ENCODE peak calls at places on chromosomes 11 and 22, in four cellular contexts. K is pancreas, I is body of pancreas, T is kidney. P is an unnamed sample. For H3K4me1, the result is how much of the 10 kb centered on the place peaks cover.

GRCh38 chr11:44652901-44653644 is 73.7 kb upstream of the TSPAN18 start:
- DNase-seq in I (no peak), T (no peak), K (no peak), P (no peak)

GRCh38 chr11:104092744-104093143 is 56.3 kb downstream of the DDI1 start:
- DNase-seq in T (no peak), K (no peak), I (no peak), P (no peak)

GRCh38 chr22:35337932-35338331 is 38.2 kb downstream of the TOM1 start:
- DNase-seq in T (peak), I (no peak), K (no peak), P (no peak)

GRCh38 chr22:32079110-32080089 is 36.3 kb downstream of the SLC5A1 start:
- DNase-seq in K (peak), T (no peak), I (peak), P (no peak)

GRCh38 chr11:72652871-72653615 is 21.2 kb downstream of the PDE2A start:
- DNase-seq in I (no peak), K (no peak), T (peak), P (no peak)

GRCh38 chr11:16326679-16327297 is 29.6 kb downstream of the SOX6 start:
- DNase-seq in T (no peak), I (no peak), K (no peak), P (no peak)

GRCh38 chr11:45062974-45063635 is 83.3 kb upstream of the PRDM11 start:
- DNase-seq in K (no peak), T (no peak), I (no peak), P (no peak)

GRCh38 chr11:79919340-79919739 is 478.5 kb upstream of the TENM4 start:
- DNase-seq in T (no peak), I (no peak), K (no peak), P (no peak)

GRCh38 chr11:112277937-112278336 is 17.3 kb upstream of the PLET1 start:
- DNase-seq in K (no peak), T (no peak), I (no peak), P (no peak)

GRCh38 chr22:38272373-38273134 is at the start of gene TMEM184B:
- DNase-seq in K (peak), I (peak), T (peak), P (peak)

GRCh38 chr11:17607572-17608570 is 60.8 kb downstream of the OTOG start:
- DNase-seq in K (no peak), I (no peak), T (no peak), P (no peak)

GRCh38 chr11:71165771-71166170 is 86.6 kb downstream of the SHANK2 start:
- DNase-seq in K (no peak), I (no peak), T (peak), P (no peak)

GRCh38 chr11:14974723-14975587 is 2.8 kb upstream of the CALCA start:
- DNase-seq in T (no peak), I (peak), K (peak), P (peak)

GRCh38 chr22:27273386-27273785 is 528.2 kb downstream of the MN1 start:
- DNase-seq in I (no peak), K (no peak), T (no peak), P (no peak)

GRCh38 chr22:46373838-46374662 is 38.5 kb downstream of the TRMU start:
- DNase-seq in K (no peak), I (no peak), T (no peak), P (peak)

GRCh38 chr11:131353761-131354160 is 16.7 kb upstream of the NTM start:
- DNase-seq in K (no peak), T (no peak), I (no peak), P (no peak)

GRCh38 chr22:22210375-22210774 is 34.2 kb upstream of the VPREB1 start:
- DNase-seq in K (no peak), I (peak), T (peak), P (no peak)

GRCh38 chr11:60165538-60165937 is 17.3 kb downstream of the MS4A6A start:
- DNase-seq in I (no peak), T (no peak), K (no peak), P (no peak)

GRCh38 chr11:102260241-102260640 is 57.0 kb upstream of the BIRC3 start:
- DNase-seq in K (no peak), I (no peak), T (no peak), P (no peak)

GRCh38 chr11:34242037-34242625 is 115.7 kb downstream of the ABTB2 start:
- DNase-seq in K (no peak), T (peak), I (no peak), P (peak)

GRCh38 chr11:71283960-71284359 is 31.6 kb upstream of the SHANK2 start:
- DNase-seq in T (no peak), I (peak), K (peak), P (peak)

GRCh38 chr11:83682645-83682973 is 396.4 kb upstream of the CCDC90B start:
- DNase-seq in I (no peak), T (no peak), K (no peak), P (no peak)

GRCh38 chr11:83680351-83680750 is 394.2 kb upstream of the CCDC90B start:
- DNase-seq in T (no peak), K (no peak), I (no peak), P (no peak)

GRCh38 chr11:83681944-83682644 is 395.9 kb upstream of the CCDC90B start:
- DNase-seq in I (no peak), T (no peak), K (no peak), P (peak)

GRCh38 chr11:83684071-83684470 is 397.9 kb upstream of the CCDC90B start:
- DNase-seq in T (no peak), K (no peak), I (no peak), P (no peak)

DNA sequence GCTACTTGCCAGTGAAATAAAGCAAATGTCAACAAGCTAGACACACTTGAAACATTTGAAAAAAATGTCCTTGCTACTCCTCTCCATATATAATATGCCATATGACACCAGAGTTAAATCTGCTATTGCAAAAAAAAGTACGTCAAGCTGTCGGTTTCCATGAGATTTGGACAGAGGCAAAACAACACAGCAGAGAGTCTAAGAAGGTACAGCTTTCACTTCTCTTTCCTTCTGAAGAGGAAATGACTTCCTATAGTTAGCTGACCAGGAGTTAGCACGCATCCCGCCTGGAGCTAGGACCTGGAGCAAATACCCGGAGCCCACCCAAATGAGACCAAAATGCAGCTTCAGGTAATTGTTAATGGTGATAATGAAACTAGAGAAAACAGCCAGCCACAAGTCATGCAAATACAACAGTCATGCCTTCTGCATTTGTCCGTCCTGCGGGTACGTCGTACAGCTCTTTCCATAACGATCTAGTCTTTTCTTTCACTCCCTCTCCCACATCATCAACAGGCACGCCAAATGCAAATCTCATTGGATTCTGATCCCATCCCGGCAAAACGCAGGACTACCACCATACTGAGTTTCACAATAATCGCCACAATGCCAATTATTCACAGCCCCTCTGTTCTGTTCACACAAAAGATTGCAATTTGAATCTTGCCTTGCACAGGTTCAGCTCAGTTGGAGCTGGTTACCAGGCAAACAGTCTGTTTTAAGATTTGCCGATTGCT is 395.0 kb upstream of the CCDC90B start:
- DNase-seq in I (no peak), K (no peak), T (no peak), P (peak)
- H3K4me3 ChIP-seq in I (no peak), K (peak), T (peak), P (peak)

GRCh38 chr11:125426818-125427528 is 69.1 kb downstream of the FEZ1 start:
- DNase-seq in I (no peak), K (no peak), T (no peak), P (no peak)
- H3K4me1 ChIP-seq in I (under half), K (under half), T (under half), P (under half)

GRCh38 chr11:40867991-40868685 is 591.3 kb downstream of the LRRC4C start:
- DNase-seq in K (no peak), I (no peak), T (no peak), P (no peak)
- TF ChIP-seq CTCF in K (no peak), I (no peak), T (no peak), P (no peak)

GRCh38 chr22:49775191-49776052 is 52.3 kb downstream of the BRD1 start:
- DNase-seq in I (no peak), T (peak), K (no peak), P (no peak)
- H3K4me3 ChIP-seq in I (no peak), T (no peak), K (no peak), P (no peak)

DNA sequence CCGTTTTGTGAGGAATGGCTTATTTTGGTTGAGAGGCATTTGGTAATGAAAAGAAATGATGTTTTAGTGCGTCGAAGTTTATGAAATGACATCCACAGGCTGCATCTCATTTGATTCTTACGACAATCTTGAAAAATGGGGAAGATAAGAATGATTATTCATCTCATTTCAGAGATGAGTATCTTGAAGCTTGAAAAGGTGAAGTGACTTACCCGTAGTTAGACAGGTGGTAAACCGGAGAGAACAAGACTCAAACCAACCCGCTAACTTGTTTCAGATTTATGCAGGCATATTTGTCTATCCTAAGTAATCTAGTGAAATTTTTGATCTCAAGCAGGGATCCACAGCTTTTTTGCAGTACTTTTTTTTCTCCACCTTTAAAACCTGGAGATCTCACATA is 9.1 kb upstream of the SORL1-AS1 start:
- DNase-seq in K (no peak), T (no peak), I (no peak), P (no peak)
- H3K4me1 ChIP-seq in K (under half), T (under half), I (under half), P (under half)

GRCh38 chr11:81165164-81165563 is 1568.5 kb downstream of the FAM181B start:
- DNase-seq in K (no peak), I (no peak), T (no peak), P (no peak)
- TF ChIP-seq CTCF in K (no peak), I (no peak), T (no peak), P (no peak)

DNA sequence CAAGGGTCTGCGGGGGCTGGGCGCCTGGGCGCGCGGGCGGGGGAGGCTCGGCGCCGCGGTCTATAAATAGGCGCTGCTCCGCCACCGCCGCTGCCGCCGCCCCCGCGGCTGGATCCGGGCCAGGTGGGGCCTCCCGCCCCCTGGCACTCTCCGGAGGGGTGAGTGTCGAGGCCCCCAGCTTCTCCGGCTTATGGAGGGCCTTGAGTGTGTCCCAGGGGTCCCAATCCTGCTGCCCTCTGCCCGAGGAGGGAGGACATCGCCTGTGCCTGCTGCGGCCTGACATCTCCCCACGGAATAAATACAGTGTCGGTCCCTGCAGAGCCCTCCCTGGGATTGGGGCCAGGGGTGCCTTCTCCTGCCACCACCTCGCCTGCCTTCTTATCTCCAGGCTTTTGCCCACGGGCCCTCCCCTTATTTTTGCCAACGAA is 4.3 kb upstream of the GP1BB start:
- DNase-seq in K (no peak), T (no peak), I (no peak), P (no peak)
- H3K4me3 ChIP-seq in K (peak), T (peak), I (no peak), P (no peak)

P was measured in thyroid gland.